ENCODE peak calls at places on chromosomes 1 and 21, in nine cellular contexts. N is H1, D is lower lobe of right lung, P is IMR-90, T is left ventricle myocardium inferior, O is brain microvascular endothelial cell, B is ovary, F is A673, Z is endothelial cell of umbilical vein. H is an unnamed sample.

GRCh38 chr1:200364121-200364759 is 45.6 kb downstream of the ZNF281 start:
- DNase-seq in N (no peak), D (no peak), P (peak; percentile 51), T (no peak), O (no peak), B (no peak), F (no peak), Z (peak; percentile 32), H (no peak)

GRCh38 chr1:171432473-171432872 is 52.9 kb upstream of the PRRC2C start:
- DNase-seq in N (no peak), D (no peak), P (no peak), T (no peak), O (no peak), B (no peak), F (no peak), Z (no peak), H (no peak)

GRCh38 chr1:184530226-184530625 is 143.4 kb downstream of the C1orf21 start:
- DNase-seq in N (no peak), D (no peak), P (no peak), T (no peak), O (no peak), B (no peak), F (no peak), Z (no peak), H (no peak)

GRCh38 chr1:154807048-154807591 is 63.0 kb downstream of the KCNN3 start:
- DNase-seq in N (no peak), D (no peak), P (no peak), T (no peak), O (no peak), B (no peak), F (no peak), Z (no peak), H (peak; percentile 30)

GRCh38 chr1:91870322-91870721 is 15.6 kb downstream of the TGFBR3 start:
- DNase-seq in N (no peak), D (no peak), P (no peak), T (no peak), O (no peak), B (no peak), F (no peak), Z (no peak), H (no peak)

GRCh38 chr1:213987876-213988638 is at the start of gene PROX1:
- DNase-seq in N (peak; percentile 82), D (peak; percentile 66), P (peak; percentile 87), T (peak; percentile 78), O (peak; percentile 68), B (peak; percentile 88), F (peak; percentile 90), Z (peak; percentile 97), H (peak; percentile 78)

GRCh38 chr1:1778827-1779675 is 781 bp upstream of the NADK start:
- DNase-seq in N (peak; percentile 92), D (peak; percentile 96), P (no peak), T (peak; percentile 80), O (no peak), B (peak; percentile 37), F (peak; percentile 64), Z (no peak), H (peak; percentile 95)

GRCh38 chr1:2382621-2383361 is 8.6 kb downstream of the MORN1 start:
- DNase-seq in N (peak; percentile 88), D (peak; percentile 56), P (no peak), T (no peak), O (no peak), B (no peak), F (no peak), Z (peak; percentile 29), H (peak; percentile 47)

DNA sequence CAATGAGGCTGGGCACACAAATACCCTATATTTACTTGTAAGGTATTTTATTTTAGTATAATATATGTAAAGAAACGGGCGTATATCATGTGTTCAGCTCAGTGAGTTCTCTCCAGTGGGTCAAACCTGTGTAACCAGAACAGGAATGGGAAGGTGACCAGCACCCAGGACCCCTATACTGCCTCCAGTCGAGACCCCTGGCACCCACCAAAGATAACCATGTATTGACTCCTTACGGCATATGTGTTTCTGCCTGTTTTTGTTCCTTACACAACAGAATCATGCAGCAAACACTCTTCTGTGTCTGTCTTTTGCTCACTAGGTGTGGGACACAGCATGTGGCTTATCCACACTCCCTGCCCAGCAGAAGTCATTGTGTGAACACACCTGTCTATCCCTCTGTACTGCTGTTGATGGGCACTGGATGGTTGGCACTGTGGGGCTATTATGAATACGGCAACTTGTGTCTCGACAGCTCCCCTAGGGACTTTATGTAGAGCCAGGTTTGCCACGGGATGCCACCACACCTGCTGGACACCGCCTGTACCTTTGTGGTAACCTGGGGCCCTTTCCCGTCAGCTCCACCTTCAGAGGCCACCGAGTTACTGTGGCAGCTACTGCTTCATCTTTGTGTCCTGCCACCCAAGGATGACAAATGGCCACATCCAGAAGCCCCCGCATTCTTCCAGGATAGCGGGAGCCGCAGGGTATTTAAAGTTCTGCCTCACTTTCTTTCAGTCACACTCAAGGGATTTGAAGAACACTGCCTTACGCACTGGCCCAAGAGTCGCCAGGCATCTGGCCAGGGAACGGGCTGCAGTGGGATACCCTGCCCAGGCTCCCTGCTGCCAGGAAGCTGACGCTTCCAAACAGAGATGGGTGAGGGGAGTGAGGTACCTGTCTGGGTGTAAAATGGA is 23.5 kb upstream of the C2CD2 start:
- DNase-seq in N (peak; percentile 35), D (no peak), P (no peak), T (no peak), O (no peak), B (no peak), F (no peak), Z (no peak), H (no peak)
- H3K36me3 ChIP-seq in N (no peaks in the 10 kb centered on the region), D (no peaks in the 10 kb centered on the region), P (no peaks in the 10 kb centered on the region), T (no peaks in the 10 kb centered on the region), O (no peaks in the 10 kb centered on the region), B (no peaks in the 10 kb centered on the region), F (no peaks in the 10 kb centered on the region), Z (no peaks in the 10 kb centered on the region), H (no peaks in the 10 kb centered on the region)

GRCh38 chr1:30449003-30449402 is 274.4 kb downstream of the MATN1 start:
- DNase-seq in N (peak; percentile 26), D (no peak), P (no peak), T (no peak), O (no peak), B (no peak), F (no peak), Z (no peak), H (no peak)

GRCh38 chr1:30449428-30450147 is 273.8 kb downstream of the MATN1 start:
- DNase-seq in N (peak; percentile 14), D (no peak), P (no peak), T (no peak), O (no peak), B (no peak), F (no peak), Z (no peak), H (no peak)

GRCh38 chr1:30451532-30452125 is 271.8 kb downstream of the MATN1 start:
- DNase-seq in N (peak; percentile 20), D (no peak), P (no peak), T (no peak), O (no peak), B (no peak), F (no peak), Z (no peak), H (no peak)

GRCh38 chr1:30450818-30451233 is 272.6 kb downstream of the MATN1 start:
- DNase-seq in N (peak; percentile 22), D (no peak), P (no peak), T (no peak), O (no peak), B (no peak), F (no peak), Z (no peak), H (no peak)

DNA sequence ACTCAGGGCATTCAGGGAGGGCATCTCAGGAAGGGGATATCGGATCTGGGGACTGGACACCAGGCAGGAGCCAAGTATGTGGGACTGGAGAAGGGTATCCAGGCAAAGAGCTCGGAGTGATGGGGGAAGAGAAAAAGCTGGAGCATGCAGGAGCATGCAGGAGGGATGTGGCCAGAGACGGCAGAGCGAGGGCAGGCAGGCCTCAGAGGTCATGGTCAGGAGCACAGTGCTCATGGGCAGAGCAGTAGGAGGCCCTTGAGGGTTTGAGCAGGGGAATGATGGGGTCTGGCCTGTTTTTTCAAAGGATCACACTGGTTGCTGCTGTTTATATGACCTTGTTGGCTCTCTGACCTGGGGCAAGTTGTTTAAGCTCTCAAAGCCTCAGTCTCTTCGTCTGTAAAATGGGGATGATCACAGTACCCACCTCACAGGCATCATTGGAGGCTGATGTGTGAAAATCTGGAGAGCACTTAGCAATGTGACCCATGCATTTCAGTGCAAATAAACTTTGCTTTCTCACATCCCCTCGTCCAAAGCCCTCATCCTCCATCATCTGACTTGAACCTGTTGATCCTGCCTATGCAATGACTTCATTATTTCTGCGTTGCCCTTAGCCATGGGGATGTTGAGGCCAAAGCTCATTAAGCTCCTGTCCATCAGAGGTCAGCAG is 273.1 kb downstream of the MATN1 start:
- DNase-seq in N (peak; percentile 11), D (no peak), P (no peak), T (no peak), O (no peak), B (no peak), F (no peak), Z (no peak), H (no peak)
- TF ChIP-seq CTCF in N (no peak), D (no peak), P (no peak), T (no peak), O (no peak), B (no peak), F (no peak), Z (no peak), H (no peak)

DNA sequence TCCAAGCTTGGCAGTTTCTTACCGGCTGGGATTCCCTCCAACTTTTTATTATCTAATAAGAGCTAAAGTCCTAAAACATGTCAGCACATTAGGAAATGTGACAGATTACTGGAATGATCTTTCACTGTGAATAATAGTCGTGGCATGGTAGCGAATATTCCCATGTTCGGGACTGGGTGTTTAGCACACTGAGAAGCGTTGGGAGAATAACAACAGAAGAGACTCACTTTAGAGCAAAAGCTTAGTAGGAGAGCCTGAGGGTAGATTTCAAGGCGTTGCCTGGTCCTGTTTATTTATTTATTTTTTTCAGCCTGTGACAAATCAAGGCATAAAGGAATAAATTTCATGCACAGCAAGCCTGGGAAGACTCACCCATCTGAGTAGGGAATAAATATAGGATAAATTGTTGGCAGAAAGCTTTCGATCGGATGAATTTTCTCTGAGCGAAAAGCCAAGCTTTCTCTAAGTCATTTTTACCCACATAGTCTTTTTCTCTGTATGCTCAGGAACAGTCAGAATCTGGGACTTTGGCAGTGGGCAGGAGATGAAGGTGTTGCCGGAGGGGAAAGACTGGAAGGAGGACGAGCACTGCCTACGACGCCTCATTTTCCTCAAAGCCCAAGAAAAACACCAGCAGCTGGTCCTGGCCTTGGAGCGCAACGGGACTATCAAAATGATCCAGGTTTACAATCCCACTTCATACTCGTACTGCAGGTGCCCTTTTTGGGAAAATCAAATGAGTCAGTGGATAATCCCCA is 97.1 kb downstream of the WDR64 start:
- DNase-seq in N (no peak), D (no peak), P (no peak), T (no peak), O (no peak), B (no peak), F (no peak), Z (no peak), H (no peak)
- H3K36me3 ChIP-seq in N (no peaks in the 10 kb centered on the region), D (no peaks in the 10 kb centered on the region), P (no peaks in the 10 kb centered on the region), T (no peaks in the 10 kb centered on the region), O (no peaks in the 10 kb centered on the region), B (no peaks in the 10 kb centered on the region), F (no peaks in the 10 kb centered on the region), Z (no peaks in the 10 kb centered on the region), H (no peaks in the 10 kb centered on the region)

GRCh38 chr1:20008391-20008841 is 29.0 kb upstream of the PLA2G2A start:
- DNase-seq in N (no peak), D (no peak), P (no peak), T (peak; percentile 62), O (no peak), B (peak; percentile 82), F (no peak), Z (no peak), H (no peak)

GRCh38 chr1:20017741-20018140 is 38.3 kb upstream of the PLA2G2A start:
- DNase-seq in N (no peak), D (no peak), P (no peak), T (no peak), O (no peak), B (no peak), F (no peak), Z (no peak), H (no peak)

GRCh38 chr1:20009212-20009611 is 29.8 kb upstream of the PLA2G2A start:
- DNase-seq in N (no peak), D (no peak), P (no peak), T (no peak), O (no peak), B (no peak), F (no peak), Z (no peak), H (no peak)

GRCh38 chr1:20010016-20010415 is 30.6 kb upstream of the PLA2G2A start:
- DNase-seq in N (no peak), D (no peak), P (no peak), T (no peak), O (no peak), B (no peak), F (no peak), Z (no peak), H (no peak)

DNA sequence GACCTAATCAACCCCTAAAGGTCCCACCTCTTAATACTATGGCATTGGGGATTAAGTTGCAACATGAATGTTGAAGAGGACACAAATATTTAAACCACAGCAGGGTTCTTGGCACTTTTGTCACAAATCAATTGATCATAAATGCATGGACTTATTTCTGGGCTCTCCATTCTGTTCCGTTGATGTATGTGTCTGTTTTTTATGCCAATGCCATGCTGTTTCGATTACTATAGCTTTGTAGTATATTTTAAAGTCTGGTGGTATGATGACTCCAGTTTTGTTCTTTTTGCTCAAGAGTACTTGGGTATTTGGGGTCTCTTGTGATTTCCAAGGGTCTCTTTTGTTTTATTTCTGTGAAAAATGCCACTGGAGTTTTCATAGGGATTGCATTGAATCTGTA is 34.7 kb upstream of the PLA2G2A start:
- DNase-seq in N (no peak), D (no peak), P (no peak), T (no peak), O (no peak), B (no peak), F (no peak), Z (no peak), H (no peak)
- TF ChIP-seq CTCF in N (no peak), D (no peak), P (no peak), T (no peak), O (no peak), B (no peak), F (no peak), Z (no peak), H (no peak)